ENCODE peak calls at places on chromosomes 6 and 20, in ten cellular contexts. O, N, T, U, P, K, L, J, G and B are unnamed samples.

GRCh38 chr6:150959071-150959637 is 93.7 kb downstream of the MTHFD1L start:
- DNase-seq in L (no peak), N (no peak), O (no peak), J (peak; percentile 18), K (no peak), U (no peak), T (no peak), P (no peak), G (no peak), B (no peak)

GRCh38 chr6:91926827-91927226 is 1340.0 kb upstream of the MAP3K7 start:
- DNase-seq in L (no peak), J (no peak), K (no peak), U (no peak), P (no peak), T (no peak), G (no peak), N (no peak), O (no peak), B (no peak)

GRCh38 chr6:106767271-106767670 is 137.9 kb downstream of the QRSL1 start:
- DNase-seq in J (no peak), P (no peak), O (no peak), N (no peak), T (no peak), L (no peak), U (no peak), K (no peak), G (no peak), B (no peak)

GRCh38 chr6:46628976-46629375 is 23.6 kb downstream of the CYP39A1 start:
- DNase-seq in T (no peak), L (no peak), U (no peak), O (no peak), K (no peak), N (no peak), P (no peak), G (no peak), J (no peak), B (no peak)

GRCh38 chr20:588932-589672 is 21.0 kb downstream of the TCF15 start:
- DNase-seq in N (no peak), J (no peak), P (peak; percentile 32), T (no peak), U (no peak), G (peak; percentile 48), O (no peak), L (no peak), K (no peak), B (peak; percentile 57)

GRCh38 chr6:150403458-150404245 is 34.8 kb downstream of the IYD start:
- DNase-seq in J (peak; percentile 98), T (peak; percentile 67), N (peak; percentile 85), G (no peak), K (peak; percentile 51), U (no peak), O (peak; percentile 97), P (no peak), L (no peak), B (no peak)

GRCh38 chr20:4820833-4821518 is 99.3 kb downstream of the PRND start:
- DNase-seq in U (no peak), N (peak; percentile 81), L (no peak), K (no peak), J (peak; percentile 76), T (no peak), P (no peak), G (peak; percentile 84), O (peak; percentile 68), B (no peak)

GRCh38 chr6:52909531-52909930 is at the start of gene GSTA3:
- DNase-seq in U (no peak), T (no peak), N (no peak), J (no peak), G (no peak), O (no peak), P (no peak), L (no peak), K (peak; percentile 65), B (no peak)

DNA sequence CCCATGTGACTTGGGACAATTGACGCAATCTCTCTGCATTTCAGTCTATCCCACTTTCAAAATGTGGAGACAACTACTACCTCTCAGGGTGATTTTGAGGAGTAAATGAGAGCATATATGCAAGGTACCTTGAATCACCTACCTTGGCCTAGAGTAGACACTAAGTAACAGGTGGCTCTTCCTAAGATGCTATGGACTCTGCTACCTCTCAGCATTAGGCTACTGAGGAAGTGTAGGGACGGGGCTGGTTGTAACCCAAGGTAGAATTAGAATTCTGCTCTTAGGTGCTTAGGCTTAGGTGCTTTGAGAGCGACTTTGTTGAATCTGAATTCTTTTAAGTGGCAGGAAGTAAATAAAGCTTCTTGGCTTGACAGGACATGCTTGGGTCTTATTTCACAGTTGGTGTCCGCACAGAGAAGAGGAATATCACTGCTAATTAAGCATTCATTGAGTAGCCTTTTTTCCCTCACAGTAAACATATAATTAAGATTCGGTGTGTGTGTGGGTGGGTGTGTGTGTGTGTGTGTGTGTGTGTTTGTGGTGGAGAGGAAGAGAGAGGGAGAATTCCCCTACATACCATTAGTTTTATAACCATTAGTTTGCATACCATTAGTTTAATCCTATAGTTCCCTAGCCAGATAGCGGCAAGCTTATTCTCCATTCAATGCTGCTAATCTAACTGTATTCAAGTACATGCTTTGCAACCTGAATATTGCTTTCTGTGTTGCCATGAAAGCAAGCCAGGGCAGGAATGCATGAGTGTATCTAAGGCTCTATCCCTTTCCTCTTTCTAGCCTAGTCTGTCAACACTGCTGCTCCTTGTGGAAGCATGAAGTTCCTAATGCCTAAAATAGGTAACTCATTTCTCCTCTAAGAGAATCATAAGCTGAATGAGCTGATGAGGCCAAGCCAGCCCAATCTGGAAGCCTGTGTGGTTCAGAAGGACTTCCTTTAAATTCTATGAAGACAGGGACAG is 112.5 kb downstream of the IPCEF1 start:
- DNase-seq in O (no peak), T (no peak), P (no peak), K (no peak), L (no peak), N (no peak), G (no peak), J (no peak), U (no peak), B (no peak)
- H3K27me3 ChIP-seq in O (no peaks in the 10 kb centered on the region), T (no peaks in the 10 kb centered on the region), P (no peaks in the 10 kb centered on the region), K (no peaks in the 10 kb centered on the region), L (no peaks in the 10 kb centered on the region), N (peaks cover 20% of the 10 kb centered on the region), G (no peaks in the 10 kb centered on the region), J (no peaks in the 10 kb centered on the region), U (no peaks in the 10 kb centered on the region), B (no peaks in the 10 kb centered on the region)

DNA sequence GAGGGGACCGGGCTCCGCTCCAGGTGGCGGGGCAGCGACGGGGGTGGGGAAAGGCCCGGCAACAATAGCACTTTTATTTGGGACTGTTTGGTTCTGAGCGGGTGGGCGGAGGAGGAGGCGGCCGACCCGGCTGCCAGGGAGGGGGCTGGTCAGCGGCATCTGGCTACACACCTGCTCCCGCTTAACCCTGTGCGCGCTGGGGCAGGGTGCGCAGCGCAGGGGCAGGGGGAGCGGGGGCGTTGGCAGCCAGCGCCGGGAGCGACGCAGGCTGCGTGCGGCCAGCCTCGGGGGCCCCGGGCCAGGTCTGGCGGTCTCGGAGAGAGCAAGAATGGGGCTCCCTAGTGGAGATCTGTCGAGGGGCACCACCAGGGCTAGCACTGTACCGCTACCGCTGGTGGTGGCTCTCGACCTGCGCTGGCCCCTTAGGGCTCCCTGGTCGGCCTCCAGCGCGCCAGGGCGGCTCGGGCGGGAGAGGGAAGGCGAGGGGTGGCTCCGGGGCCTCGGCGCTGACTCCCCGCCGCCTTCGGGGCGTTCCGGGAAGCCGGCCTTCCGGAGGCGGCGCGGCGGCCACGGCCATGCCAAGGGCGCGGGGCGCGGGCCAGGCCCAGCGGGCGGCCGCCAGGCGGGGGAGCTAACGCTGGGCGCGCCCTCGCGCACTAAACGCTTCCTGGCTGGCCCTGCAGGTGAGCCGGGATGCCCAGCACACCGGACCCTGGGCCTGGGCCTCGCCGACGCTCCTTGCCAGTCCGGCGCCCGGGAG is 92.4 kb downstream of the NCR2 start:
- DNase-seq in O (no peak), K (peak; percentile 80), J (peak; percentile 25), L (peak; percentile 82), N (peak; percentile 60), U (no peak), P (peak; percentile 71), T (peak; percentile 78), G (peak; percentile 75), B (peak; percentile 51)
- H3K4me3 ChIP-seq in O (no peak overlapping the region), K (peak overlapping the region; percentile 25), J (peak overlapping the region; percentile 33), L (peak overlapping the region; percentile 44), N (peak overlapping the region; percentile 70), U (no peak overlapping the region), P (peak overlapping the region; percentile 51), T (peak overlapping the region; percentile 24), G (peak overlapping the region; percentile 29), B (peak overlapping the region; percentile 40)

GRCh38 chr20:64219202-64219601 is 36.3 kb upstream of the PCMTD2 start:
- DNase-seq in O (no peak), N (no peak), K (no peak), U (no peak), L (no peak), J (no peak), P (no peak), G (no peak), T (no peak), B (no peak)

GRCh38 chr20:64219730-64220129 is 35.8 kb upstream of the PCMTD2 start:
- DNase-seq in L (no peak), P (no peak), N (no peak), U (no peak), T (peak; percentile 34), J (no peak), K (no peak), G (no peak), O (no peak), B (no peak)

GRCh38 chr20:64216910-64217309 is 38.6 kb upstream of the PCMTD2 start:
- DNase-seq in T (no peak), L (no peak), K (no peak), U (no peak), J (no peak), N (no peak), P (no peak), O (no peak), G (no peak), B (no peak)

GRCh38 chr20:64216036-64216435 is 39.5 kb upstream of the PCMTD2 start:
- DNase-seq in N (no peak), J (peak; percentile 11), T (no peak), G (no peak), L (no peak), K (peak; percentile 66), P (no peak), U (no peak), O (no peak), B (no peak)

DNA sequence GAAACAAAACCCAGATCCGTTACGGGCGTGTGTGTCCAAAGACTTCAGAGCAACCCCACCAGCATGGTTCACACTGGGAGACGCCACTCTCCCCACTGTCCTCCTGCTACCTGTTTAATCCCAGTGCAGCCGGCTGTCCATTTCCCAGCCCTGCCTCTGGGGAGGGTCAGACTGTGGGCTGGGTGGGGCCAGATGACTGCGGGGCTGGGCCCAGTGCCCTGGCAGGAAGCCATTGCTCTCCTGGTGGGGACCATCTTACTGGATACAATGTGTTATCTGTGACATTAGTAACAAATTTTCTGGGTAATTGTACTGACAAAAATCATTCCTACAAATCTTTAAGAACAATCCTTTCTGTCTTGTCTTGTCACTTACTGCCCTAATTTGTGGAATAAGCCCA is 38.0 kb upstream of the PCMTD2 start:
- DNase-seq in G (no peak), P (peak; percentile 55), L (no peak), U (no peak), T (no peak), O (no peak), N (no peak), K (no peak), J (no peak), B (no peak)
- H3K27me3 ChIP-seq in G (no peaks in the 10 kb centered on the region), P (no peaks in the 10 kb centered on the region), L (peaks cover 25% of the 10 kb centered on the region), U (no peaks in the 10 kb centered on the region), T (no peaks in the 10 kb centered on the region), O (peaks cover 27% of the 10 kb centered on the region), N (peaks cover 29% of the 10 kb centered on the region), K (no peaks in the 10 kb centered on the region), J (no peaks in the 10 kb centered on the region), B (peaks cover 2% of the 10 kb centered on the region)

DNA sequence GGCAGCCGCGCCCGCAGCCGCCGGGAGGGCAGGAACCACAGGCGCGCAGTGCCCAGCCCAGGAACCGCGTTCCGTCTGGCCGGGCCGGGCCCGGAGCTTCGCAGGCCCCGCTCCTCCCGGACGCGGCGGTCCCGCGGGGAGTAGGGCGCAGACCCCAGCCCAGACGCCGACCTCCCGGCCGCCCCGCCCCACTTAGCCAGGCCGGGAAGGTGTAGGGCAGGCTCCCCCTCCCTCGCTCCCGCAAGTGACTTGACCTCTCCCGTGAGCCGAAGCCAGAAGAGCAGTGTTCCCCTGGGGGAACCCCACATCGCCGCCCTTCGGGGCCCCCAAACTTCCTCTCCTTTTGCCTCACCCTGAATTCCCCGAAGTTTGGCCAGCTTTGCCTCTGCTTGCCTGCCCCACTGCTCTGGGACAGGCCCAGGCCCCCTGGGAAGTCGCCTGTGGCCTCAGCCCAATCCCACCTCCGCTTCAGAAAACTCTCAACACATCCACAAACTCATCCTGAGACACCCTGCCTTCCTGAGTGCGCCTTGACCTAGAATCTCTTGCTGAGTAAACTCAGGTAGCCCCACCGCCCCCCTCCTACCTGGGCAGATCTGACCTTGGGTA is 490 bp upstream of the NOL4L start:
- DNase-seq in K (no peak), G (no peak), U (peak; percentile 15), J (no peak), O (no peak), P (no peak), T (no peak), N (no peak), L (no peak), B (peak; percentile 59)
- H3K4me3 ChIP-seq in K (no peak overlapping the region), G (no peak overlapping the region), U (no peak overlapping the region), J (peak overlapping the region; percentile 58), O (no peak overlapping the region), P (no peak overlapping the region), T (peak overlapping the region; percentile 49), N (no peak overlapping the region), L (peak overlapping the region; percentile 43), B (peak overlapping the region; percentile 84)